ENCODE peak calls at places on chromosome 11, in four cellular contexts. One of them, this sample, is unnamed.

GRCh38 chr11:36818410-36818809 is 220.4 kb upstream of the RAG2 start:
- DNase-seq in type B pancreatic cell: no peak
- DNase-seq in neural crest cell: no peak
- DNase-seq in tibial artery: no peak
- DNase-seq in this sample: no peak

GRCh38 chr11:17393472-17393871 is 5.0 kb upstream of the KCNJ11 start:
- DNase-seq in type B pancreatic cell: no peak
- DNase-seq in neural crest cell: no peak
- DNase-seq in tibial artery: no peak
- DNase-seq in this sample: no peak

GRCh38 chr11:4713241-4713640 is 8.7 kb downstream of the MMP26 start:
- DNase-seq in type B pancreatic cell: no peak
- DNase-seq in neural crest cell: no peak
- DNase-seq in tibial artery: no peak
- DNase-seq in this sample: no peak

GRCh38 chr11:67281552-67282150 is 7.5 kb upstream of the ANKRD13D start:
- DNase-seq in tibial artery: peak; percentile 58
- DNase-seq in neural crest cell: no peak
- DNase-seq in type B pancreatic cell: no peak
- DNase-seq in this sample: no peak

GRCh38 chr11:72813740-72814138 is 472 bp upstream of the ATG16L2 start:
- DNase-seq in type B pancreatic cell: no peak
- DNase-seq in neural crest cell: no peak
- DNase-seq in tibial artery: no peak
- DNase-seq in this sample: no peak

GRCh38 chr11:125343732-125344131 is 152.3 kb downstream of the FEZ1 start:
- DNase-seq in tibial artery: peak; percentile 59
- DNase-seq in type B pancreatic cell: no peak
- DNase-seq in neural crest cell: no peak
- DNase-seq in this sample: no peak

GRCh38 chr11:119788911-119789560 is 60.0 kb upstream of the NECTIN1 start:
- DNase-seq in tibial artery: peak; percentile 45
- DNase-seq in neural crest cell: no peak
- DNase-seq in type B pancreatic cell: no peak
- DNase-seq in this sample: no peak

GRCh38 chr11:2583605-2583958 is 116.2 kb downstream of the KCNQ1OT1 start:
- DNase-seq in tibial artery: peak; percentile 48
- DNase-seq in type B pancreatic cell: peak; percentile 67
- DNase-seq in neural crest cell: no peak
- DNase-seq in this sample: peak; percentile 77

DNA sequence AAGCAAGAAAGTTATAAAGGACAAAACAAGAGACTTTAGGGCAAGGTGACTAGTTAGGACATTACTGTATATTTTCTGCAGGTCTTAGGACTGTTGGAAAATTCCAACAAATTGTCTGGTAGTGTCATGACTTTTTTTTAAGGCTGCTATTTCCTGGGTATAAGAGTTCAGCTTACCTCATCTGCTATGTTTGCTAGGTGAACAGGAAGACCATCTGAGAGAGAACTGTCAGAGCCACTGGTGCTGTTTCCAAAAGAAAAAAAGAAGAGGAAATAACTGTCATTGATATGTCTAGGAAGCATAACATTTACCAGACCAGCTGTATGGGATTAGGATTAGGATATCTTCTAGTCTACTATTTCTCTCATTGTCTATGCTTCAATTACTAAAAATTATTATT is 26.3 kb upstream of the MTCH2 start:
- DNase-seq in tibial artery: no peak
- DNase-seq in neural crest cell: no peak
- DNase-seq in type B pancreatic cell: no peak
- DNase-seq in this sample: no peak
- TF ChIP-seq CTCF in tibial artery: no peak
- TF ChIP-seq CTCF in neural crest cell: no peak
- TF ChIP-seq CTCF in type B pancreatic cell: no peak
- TF ChIP-seq CTCF in this sample: no peak

GRCh38 chr11:14418801-14419417 is 59.9 kb upstream of the RRAS2 start:
- DNase-seq in tibial artery: no peak
- DNase-seq in neural crest cell: no peak
- DNase-seq in type B pancreatic cell: no peak
- DNase-seq in this sample: no peak
- TF ChIP-seq CTCF in tibial artery: no peak
- TF ChIP-seq CTCF in neural crest cell: peak; percentile 50
- TF ChIP-seq CTCF in type B pancreatic cell: peak; percentile 63
- TF ChIP-seq CTCF in this sample: peak; percentile 55

DNA sequence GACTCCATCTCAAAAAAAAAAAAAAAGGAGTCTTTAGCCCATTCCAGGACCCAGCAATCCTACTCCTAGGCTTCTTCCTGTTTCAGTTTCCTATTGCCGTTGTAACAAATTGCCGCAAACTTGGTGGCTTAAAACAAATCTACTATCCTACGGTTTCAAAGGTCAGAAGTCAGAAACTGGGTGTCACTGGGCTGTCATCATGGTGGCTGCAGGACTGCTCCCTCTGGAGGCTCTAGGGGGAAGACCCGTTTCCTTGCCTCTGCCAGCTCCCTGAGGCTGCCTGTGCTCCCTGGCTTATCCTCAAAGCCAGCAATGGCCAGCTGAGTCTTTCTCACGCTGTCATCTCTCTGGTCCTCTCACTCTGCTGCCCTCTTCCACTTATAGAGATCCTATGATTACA is 8.7 kb upstream of the DAGLA start:
- DNase-seq in type B pancreatic cell: no peak
- DNase-seq in neural crest cell: no peak
- DNase-seq in tibial artery: no peak
- DNase-seq in this sample: no peak
- TF ChIP-seq CTCF in type B pancreatic cell: peak; percentile 57
- TF ChIP-seq CTCF in neural crest cell: peak; percentile 52
- TF ChIP-seq CTCF in tibial artery: no peak
- TF ChIP-seq CTCF in this sample: peak; percentile 36

GRCh38 chr11:131886201-131886600 is 515.8 kb downstream of the NTM start:
- DNase-seq in type B pancreatic cell: no peak
- DNase-seq in tibial artery: no peak
- DNase-seq in neural crest cell: no peak
- DNase-seq in this sample: no peak

GRCh38 chr11:131884461-131885073 is 514.2 kb downstream of the NTM start:
- DNase-seq in neural crest cell: no peak
- DNase-seq in type B pancreatic cell: no peak
- DNase-seq in tibial artery: no peak
- DNase-seq in this sample: no peak

GRCh38 chr11:131885371-131885770 is 515.0 kb downstream of the NTM start:
- DNase-seq in type B pancreatic cell: no peak
- DNase-seq in tibial artery: no peak
- DNase-seq in neural crest cell: no peak
- DNase-seq in this sample: no peak

GRCh38 chr11:131880976-131881375 is 510.6 kb downstream of the NTM start:
- DNase-seq in neural crest cell: no peak
- DNase-seq in tibial artery: no peak
- DNase-seq in type B pancreatic cell: no peak
- DNase-seq in this sample: no peak

DNA sequence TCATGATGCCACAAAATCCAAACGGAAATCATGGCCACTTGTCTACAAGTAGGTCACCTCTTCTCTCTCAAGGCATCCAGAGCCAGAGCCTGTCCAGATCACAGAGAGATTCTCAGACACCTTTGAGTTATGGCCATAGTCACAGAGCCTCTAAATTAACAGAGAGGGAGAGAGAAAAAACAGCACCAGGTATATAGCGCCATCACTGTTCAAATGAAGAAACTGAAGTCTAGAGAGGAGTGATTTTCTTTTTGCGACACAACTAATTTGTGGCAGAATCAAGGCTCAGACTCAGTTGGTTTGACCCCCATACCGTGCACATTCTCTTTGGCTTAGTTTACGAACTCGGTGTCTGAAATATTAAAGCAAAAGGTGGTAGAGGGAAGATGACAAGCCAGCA is 512.9 kb downstream of the NTM start:
- DNase-seq in type B pancreatic cell: no peak
- DNase-seq in neural crest cell: no peak
- DNase-seq in tibial artery: no peak
- DNase-seq in this sample: no peak
- TF ChIP-seq CTCF in type B pancreatic cell: no peak
- TF ChIP-seq CTCF in neural crest cell: no peak
- TF ChIP-seq CTCF in tibial artery: no peak
- TF ChIP-seq CTCF in this sample: no peak

DNA sequence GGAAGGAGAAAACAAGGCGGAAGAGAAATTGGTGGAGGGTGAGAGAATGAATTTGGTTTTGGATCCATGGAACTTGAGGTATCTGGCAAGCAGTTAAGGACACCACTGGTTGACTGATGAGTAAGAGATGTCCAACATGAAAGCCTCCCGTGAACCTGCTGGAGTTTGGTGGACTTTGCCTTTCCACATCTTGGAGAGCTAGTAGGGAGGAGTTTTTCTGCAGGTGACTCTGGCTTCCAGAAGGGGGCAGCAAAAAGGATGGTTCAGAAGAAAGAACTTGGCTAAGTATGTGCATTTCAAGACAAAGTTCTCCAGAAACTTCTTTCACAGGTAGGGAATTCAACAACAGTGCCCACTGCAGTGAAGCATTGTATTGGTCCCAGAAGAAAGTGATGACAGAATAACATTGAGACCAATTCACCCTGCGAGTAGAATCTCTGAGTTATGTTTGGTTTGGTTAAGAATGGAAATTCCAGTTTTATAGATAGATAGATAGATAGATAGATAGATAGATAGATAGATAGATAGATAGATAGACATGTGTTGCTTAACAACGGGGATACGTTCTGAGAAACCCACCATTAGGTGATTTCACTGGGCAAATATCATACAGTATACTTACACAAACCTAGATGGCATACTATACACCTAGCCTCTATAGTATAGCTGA is 28.5 kb downstream of the DCDC1 start:
- DNase-seq in tibial artery: no peak
- DNase-seq in type B pancreatic cell: no peak
- DNase-seq in neural crest cell: no peak
- DNase-seq in this sample: no peak
- TF ChIP-seq CTCF in tibial artery: no peak
- TF ChIP-seq CTCF in type B pancreatic cell: peak; percentile 65
- TF ChIP-seq CTCF in neural crest cell: peak; percentile 58
- TF ChIP-seq CTCF in this sample: peak; percentile 47

This sample was measured in osteocyte.